ENCODE peak calls at places on chromosomes 5 and 9, in six cellular contexts. One of them, this sample, is unnamed.

GRCh38 chr5:17225551-17225950 is 8.1 kb downstream of the BASP1 start:
- DNase-seq in HL-60: no peak
- DNase-seq in astrocyte of the cerebellum: no peak
- DNase-seq in sigmoid colon: no peak
- DNase-seq in GM10248: no peak
- DNase-seq in AG04449: no peak
- DNase-seq in this sample: no peak

GRCh38 chr9:81559741-81560140 is 129.6 kb downstream of the TLE1 start:
- DNase-seq in HL-60: no peak
- DNase-seq in AG04449: peak
- DNase-seq in astrocyte of the cerebellum: peak
- DNase-seq in sigmoid colon: no peak
- DNase-seq in GM10248: no peak
- DNase-seq in this sample: no peak

GRCh38 chr9:131046581-131047202 is 37.7 kb downstream of the LAMC3 start:
- DNase-seq in HL-60: peak
- DNase-seq in sigmoid colon: peak
- DNase-seq in astrocyte of the cerebellum: peak
- DNase-seq in GM10248: peak
- DNase-seq in AG04449: no peak
- DNase-seq in this sample: peak

GRCh38 chr9:91905958-91906585 is 44.0 kb downstream of the ROR2 start:
- DNase-seq in GM10248: peak
- DNase-seq in sigmoid colon: no peak
- DNase-seq in HL-60: no peak
- DNase-seq in astrocyte of the cerebellum: no peak
- DNase-seq in AG04449: no peak
- DNase-seq in this sample: no peak

GRCh38 chr9:93132287-93132927 is 1.6 kb downstream of the NINJ1 start:
- DNase-seq in sigmoid colon: peak
- DNase-seq in GM10248: no peak
- DNase-seq in AG04449: no peak
- DNase-seq in astrocyte of the cerebellum: no peak
- DNase-seq in HL-60: no peak
- DNase-seq in this sample: no peak

GRCh38 chr5:147290261-147290660 is 55.4 kb downstream of the STK32A start:
- DNase-seq in sigmoid colon: no peak
- DNase-seq in AG04449: no peak
- DNase-seq in HL-60: no peak
- DNase-seq in astrocyte of the cerebellum: no peak
- DNase-seq in GM10248: no peak
- DNase-seq in this sample: no peak

GRCh38 chr5:10536931-10537579 is 26.8 kb upstream of the ANKRD33B start:
- DNase-seq in sigmoid colon: peak
- DNase-seq in astrocyte of the cerebellum: no peak
- DNase-seq in AG04449: no peak
- DNase-seq in HL-60: peak
- DNase-seq in GM10248: no peak
- DNase-seq in this sample: no peak

GRCh38 chr5:68245325-68245724 is 29.8 kb downstream of the PIK3R1 start:
- DNase-seq in sigmoid colon: no peak
- DNase-seq in HL-60: no peak
- DNase-seq in astrocyte of the cerebellum: peak
- DNase-seq in GM10248: no peak
- DNase-seq in AG04449: no peak
- DNase-seq in this sample: no peak

GRCh38 chr9:115262952-115263351 is 145.0 kb upstream of the TNC start:
- DNase-seq in GM10248: no peak
- DNase-seq in sigmoid colon: no peak
- DNase-seq in AG04449: no peak
- DNase-seq in astrocyte of the cerebellum: no peak
- DNase-seq in HL-60: no peak
- DNase-seq in this sample: no peak

GRCh38 chr9:119951591-119951990 is 582.4 kb upstream of the BRINP1 start:
- DNase-seq in AG04449: no peak
- DNase-seq in GM10248: no peak
- DNase-seq in sigmoid colon: no peak
- DNase-seq in HL-60: no peak
- DNase-seq in astrocyte of the cerebellum: no peak
- DNase-seq in this sample: no peak

GRCh38 chr9:127505396-127506116 is 54.2 kb downstream of the LRSAM1 start:
- DNase-seq in HL-60: no peak
- DNase-seq in GM10248: peak
- DNase-seq in AG04449: no peak
- DNase-seq in sigmoid colon: no peak
- DNase-seq in astrocyte of the cerebellum: no peak
- DNase-seq in this sample: no peak

GRCh38 chr5:10601246-10602030 is 37.6 kb downstream of the ANKRD33B start:
- DNase-seq in AG04449: no peak
- DNase-seq in astrocyte of the cerebellum: peak
- DNase-seq in HL-60: no peak
- DNase-seq in sigmoid colon: peak
- DNase-seq in GM10248: no peak
- DNase-seq in this sample: peak

GRCh38 chr9:12770261-12770660 is 4.6 kb upstream of the LURAP1L start:
- DNase-seq in GM10248: no peak
- DNase-seq in AG04449: no peak
- DNase-seq in HL-60: no peak
- DNase-seq in sigmoid colon: no peak
- DNase-seq in astrocyte of the cerebellum: no peak
- DNase-seq in this sample: no peak

GRCh38 chr9:116837038-116837998 is 150.2 kb downstream of the TRIM32 start:
- DNase-seq in HL-60: no peak
- DNase-seq in AG04449: no peak
- DNase-seq in GM10248: no peak
- DNase-seq in sigmoid colon: no peak
- DNase-seq in astrocyte of the cerebellum: no peak
- DNase-seq in this sample: no peak

GRCh38 chr5:171806976-171807823 is 21.6 kb downstream of the SMIM23 start:
- DNase-seq in HL-60: no peak
- DNase-seq in GM10248: no peak
- DNase-seq in astrocyte of the cerebellum: peak
- DNase-seq in AG04449: no peak
- DNase-seq in sigmoid colon: no peak
- DNase-seq in this sample: no peak

GRCh38 chr5:77356740-77357139 is 135.4 kb downstream of the WDR41 start:
- DNase-seq in GM10248: peak
- DNase-seq in astrocyte of the cerebellum: peak
- DNase-seq in HL-60: no peak
- DNase-seq in sigmoid colon: no peak
- DNase-seq in AG04449: peak
- DNase-seq in this sample: no peak

GRCh38 chr5:137730331-137730730 is 5.6 kb downstream of the KLHL3 start:
- DNase-seq in GM10248: no peak
- DNase-seq in AG04449: peak
- DNase-seq in HL-60: no peak
- DNase-seq in astrocyte of the cerebellum: no peak
- DNase-seq in sigmoid colon: no peak
- DNase-seq in this sample: no peak

GRCh38 chr9:35828716-35829083 is at the start of gene FAM221B:
- DNase-seq in sigmoid colon: no peak
- DNase-seq in AG04449: no peak
- DNase-seq in astrocyte of the cerebellum: no peak
- DNase-seq in GM10248: no peak
- DNase-seq in HL-60: no peak
- DNase-seq in this sample: no peak

GRCh38 chr5:17819786-17820185 is 185.5 kb downstream of the TAF11L14 start:
- DNase-seq in HL-60: no peak
- DNase-seq in AG04449: no peak
- DNase-seq in GM10248: no peak
- DNase-seq in astrocyte of the cerebellum: no peak
- DNase-seq in sigmoid colon: no peak
- DNase-seq in this sample: no peak

GRCh38 chr9:9079473-9079872 is 1279.9 kb upstream of the DMAC1 start:
- DNase-seq in AG04449: no peak
- DNase-seq in sigmoid colon: no peak
- DNase-seq in astrocyte of the cerebellum: no peak
- DNase-seq in GM10248: no peak
- DNase-seq in HL-60: no peak
- DNase-seq in this sample: no peak

GRCh38 chr5:7540806-7541205 is 144.9 kb downstream of the ADCY2 start:
- DNase-seq in sigmoid colon: no peak
- DNase-seq in astrocyte of the cerebellum: no peak
- DNase-seq in GM10248: no peak
- DNase-seq in HL-60: no peak
- DNase-seq in AG04449: no peak
- DNase-seq in this sample: no peak

GRCh38 chr5:102691434-102691833 is 63.7 kb upstream of the PAM start:
- DNase-seq in GM10248: no peak
- DNase-seq in AG04449: no peak
- DNase-seq in astrocyte of the cerebellum: no peak
- DNase-seq in HL-60: no peak
- DNase-seq in sigmoid colon: no peak
- DNase-seq in this sample: no peak

GRCh38 chr9:116087751-116088194 is 65.8 kb upstream of the PAPPA start:
- DNase-seq in astrocyte of the cerebellum: no peak
- DNase-seq in sigmoid colon: no peak
- DNase-seq in AG04449: no peak
- DNase-seq in HL-60: no peak
- DNase-seq in GM10248: no peak
- DNase-seq in this sample: no peak

GRCh38 chr5:112174959-112175594 is 244.0 kb downstream of the EPB41L4A start:
- DNase-seq in astrocyte of the cerebellum: peak
- DNase-seq in HL-60: no peak
- DNase-seq in AG04449: no peak
- DNase-seq in GM10248: peak
- DNase-seq in sigmoid colon: no peak
- DNase-seq in this sample: no peak

GRCh38 chr9:37350486-37351190 is 71.9 kb upstream of the GRHPR start:
- DNase-seq in GM10248: no peak
- DNase-seq in AG04449: no peak
- DNase-seq in astrocyte of the cerebellum: peak
- DNase-seq in HL-60: no peak
- DNase-seq in sigmoid colon: no peak
- DNase-seq in this sample: no peak

GRCh38 chr9:137247916-137248175 is 3.2 kb upstream of the STPG3 start:
- DNase-seq in sigmoid colon: no peak
- DNase-seq in HL-60: no peak
- DNase-seq in GM10248: no peak
- DNase-seq in astrocyte of the cerebellum: no peak
- DNase-seq in AG04449: no peak
- DNase-seq in this sample: no peak

GRCh38 chr9:68507098-68507795 is 33.4 kb downstream of the TMEM252 start:
- DNase-seq in HL-60: no peak
- DNase-seq in astrocyte of the cerebellum: peak
- DNase-seq in AG04449: no peak
- DNase-seq in GM10248: peak
- DNase-seq in sigmoid colon: no peak
- DNase-seq in this sample: no peak

GRCh38 chr5:60883229-60883628 is 39.2 kb upstream of the ELOVL7 start:
- DNase-seq in HL-60: no peak
- DNase-seq in AG04449: no peak
- DNase-seq in astrocyte of the cerebellum: no peak
- DNase-seq in sigmoid colon: no peak
- DNase-seq in GM10248: peak
- DNase-seq in this sample: no peak

GRCh38 chr5:29252390-29252789 is 1941.1 kb upstream of the CDH6 start:
- DNase-seq in HL-60: no peak
- DNase-seq in AG04449: no peak
- DNase-seq in GM10248: no peak
- DNase-seq in astrocyte of the cerebellum: no peak
- DNase-seq in sigmoid colon: no peak
- DNase-seq in this sample: no peak
- TF ChIP-seq CTCF in HL-60: no peak
- TF ChIP-seq CTCF in AG04449: no peak
- TF ChIP-seq CTCF in GM10248: no peak
- TF ChIP-seq CTCF in astrocyte of the cerebellum: no peak
- TF ChIP-seq CTCF in sigmoid colon: no peak
- TF ChIP-seq CTCF in this sample: no peak

GRCh38 chr9:90057361-90057760 is 452.5 kb downstream of the GADD45G start:
- DNase-seq in HL-60: no peak
- DNase-seq in GM10248: no peak
- DNase-seq in astrocyte of the cerebellum: no peak
- DNase-seq in AG04449: no peak
- DNase-seq in sigmoid colon: no peak
- DNase-seq in this sample: no peak

GRCh38 chr9:90047828-90048227 is 443.0 kb downstream of the GADD45G start:
- DNase-seq in sigmoid colon: no peak
- DNase-seq in AG04449: no peak
- DNase-seq in HL-60: no peak
- DNase-seq in GM10248: no peak
- DNase-seq in astrocyte of the cerebellum: no peak
- DNase-seq in this sample: no peak

GRCh38 chr9:90055226-90055625 is 450.4 kb downstream of the GADD45G start:
- DNase-seq in GM10248: no peak
- DNase-seq in astrocyte of the cerebellum: no peak
- DNase-seq in sigmoid colon: no peak
- DNase-seq in HL-60: no peak
- DNase-seq in AG04449: no peak
- DNase-seq in this sample: no peak

GRCh38 chr9:90054810-90055209 is 450.0 kb downstream of the GADD45G start:
- DNase-seq in AG04449: no peak
- DNase-seq in astrocyte of the cerebellum: no peak
- DNase-seq in sigmoid colon: no peak
- DNase-seq in GM10248: no peak
- DNase-seq in HL-60: no peak
- DNase-seq in this sample: no peak

GRCh38 chr9:90053027-90053426 is 448.2 kb downstream of the GADD45G start:
- DNase-seq in sigmoid colon: no peak
- DNase-seq in HL-60: peak
- DNase-seq in AG04449: no peak
- DNase-seq in astrocyte of the cerebellum: no peak
- DNase-seq in GM10248: no peak
- DNase-seq in this sample: peak
- TF ChIP-seq CTCF in sigmoid colon: no peak
- TF ChIP-seq CTCF in HL-60: peak
- TF ChIP-seq CTCF in AG04449: peak
- TF ChIP-seq CTCF in astrocyte of the cerebellum: no peak
- TF ChIP-seq CTCF in GM10248: no peak
- TF ChIP-seq CTCF in this sample: peak

DNA sequence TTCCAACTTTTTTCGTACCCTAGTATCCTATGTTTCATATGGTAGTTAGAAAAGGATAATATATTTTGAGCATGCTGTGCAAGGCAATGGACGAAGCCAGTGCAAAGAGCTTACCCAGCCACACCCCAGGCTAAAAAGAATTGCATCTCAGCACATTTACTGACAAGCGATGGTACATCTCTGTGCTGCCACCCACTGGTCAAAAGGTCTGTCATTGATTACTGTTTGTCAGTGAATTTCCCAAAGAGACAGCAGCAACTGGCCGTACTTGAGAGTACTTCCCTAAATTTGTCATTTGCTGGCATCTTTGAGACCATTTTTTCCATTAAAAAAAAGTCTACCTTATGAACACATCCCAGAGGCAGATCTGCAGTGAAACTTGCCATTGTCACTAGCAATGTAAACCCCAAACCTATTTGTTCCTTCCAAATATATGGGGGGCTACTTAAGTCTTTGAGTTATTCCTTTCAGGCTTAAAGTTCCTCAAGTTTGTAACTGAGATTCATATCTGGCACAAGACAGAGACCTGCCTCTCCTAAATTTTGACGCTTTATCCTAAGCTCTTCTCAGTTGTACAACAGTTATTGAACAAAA is 184.3 kb downstream of the CTNND2 start:
- DNase-seq in AG04449: no peak
- DNase-seq in GM10248: no peak
- DNase-seq in astrocyte of the cerebellum: peak
- DNase-seq in sigmoid colon: no peak
- DNase-seq in HL-60: peak
- DNase-seq in this sample: no peak
- TF ChIP-seq CTCF in AG04449: no peak
- TF ChIP-seq CTCF in GM10248: peak
- TF ChIP-seq CTCF in astrocyte of the cerebellum: peak
- TF ChIP-seq CTCF in sigmoid colon: no peak
- TF ChIP-seq CTCF in HL-60: peak
- TF ChIP-seq CTCF in this sample: no peak

GRCh38 chr5:53434566-53434965 is 45.9 kb upstream of the FST start:
- DNase-seq in sigmoid colon: no peak
- DNase-seq in astrocyte of the cerebellum: no peak
- DNase-seq in AG04449: no peak
- DNase-seq in GM10248: no peak
- DNase-seq in HL-60: no peak
- DNase-seq in this sample: no peak
- TF ChIP-seq CTCF in sigmoid colon: no peak
- TF ChIP-seq CTCF in astrocyte of the cerebellum: no peak
- TF ChIP-seq CTCF in AG04449: no peak
- TF ChIP-seq CTCF in GM10248: no peak
- TF ChIP-seq CTCF in HL-60: no peak
- TF ChIP-seq CTCF in this sample: no peak

This sample was measured in mesothelial cell of epicardium.